ENCODE peak calls at places on chromosome 12, in five cellular contexts. A, I, Y, L and Q are unnamed samples.

GRCh38 chr12:104154286-104154685 is 16.3 kb upstream of the NFYB start:
- DNase-seq in A (no peak), Y (peak; percentile 10), I (no peak), L (no peak), Q (no peak)

GRCh38 chr12:52149651-52150241 is 42.1 kb downstream of the KRT80 start:
- DNase-seq in Y (no peak), I (no peak), L (peak; percentile 69), A (no peak), Q (no peak)

GRCh38 chr12:106954462-106955376 is 988 bp upstream of the TMEM263 start:
- DNase-seq in I (peak; percentile 0), L (no peak), Y (no peak), A (peak; percentile 42), Q (no peak)

GRCh38 chr12:131755305-131756113 is 44.6 kb downstream of the SFSWAP start:
- DNase-seq in I (no peak), A (peak; percentile 34), Y (no peak), L (peak; percentile 41), Q (no peak)

GRCh38 chr12:74076918-74077317 is 460.7 kb upstream of the ATXN7L3B start:
- DNase-seq in I (no peak), A (no peak), L (no peak), Y (no peak), Q (no peak)

GRCh38 chr12:108194585-108194984 is 65.5 kb downstream of the WSCD2 start:
- DNase-seq in A (no peak), L (no peak), Y (no peak), I (no peak), Q (no peak)

GRCh38 chr12:122866950-122867607 is 28.8 kb downstream of the VPS37B start:
- DNase-seq in I (no peak), A (no peak), Y (no peak), L (no peak), Q (no peak)

GRCh38 chr12:49334681-49335080 is 2.3 kb downstream of the C1QL4 start:
- DNase-seq in L (no peak), A (no peak), Y (no peak), I (no peak), Q (no peak)

GRCh38 chr12:93783827-93784226 is 106.7 kb downstream of the CRADD start:
- DNase-seq in Y (no peak), A (peak; percentile 28), L (no peak), I (no peak), Q (no peak)

GRCh38 chr12:55629058-55629841 is 7.4 kb upstream of the OR10P1 start:
- DNase-seq in A (no peak), I (no peak), Y (no peak), L (peak; percentile 5), Q (no peak)

GRCh38 chr12:132152411-132152821 is 8.2 kb downstream of the NOC4L start:
- DNase-seq in L (no peak), I (no peak), A (no peak), Y (no peak), Q (no peak)

GRCh38 chr12:27711312-27711682 is 665 bp downstream of the MRPS35 start:
- DNase-seq in A (no peak), I (no peak), L (peak; percentile 21), Y (no peak), Q (no peak)

GRCh38 chr12:96878704-96879103 is 28.4 kb upstream of the NEDD1 start:
- DNase-seq in A (peak; percentile 8), I (no peak), Y (no peak), L (peak; percentile 77), Q (no peak)

GRCh38 chr12:64893961-64894360 is 69.5 kb downstream of the TBC1D30 start:
- DNase-seq in I (no peak), L (peak; percentile 44), Y (no peak), A (peak; percentile 92), Q (peak; percentile 20)

GRCh38 chr12:96986883-96987523 is 79.9 kb downstream of the NEDD1 start:
- DNase-seq in Y (peak; percentile 12), A (peak; percentile 31), L (peak; percentile 45), I (no peak), Q (no peak)

GRCh38 chr12:20628388-20628787 is 66.7 kb upstream of the SLCO1C1 start:
- DNase-seq in I (no peak), Y (no peak), L (no peak), A (no peak), Q (no peak)

GRCh38 chr12:11884661-11885060 is 186.1 kb upstream of the BCL2L14 start:
- DNase-seq in Y (no peak), I (no peak), A (peak; percentile 43), L (no peak), Q (no peak)

GRCh38 chr12:38880288-38880687 is 25.1 kb downstream of the CPNE8 start:
- DNase-seq in A (no peak), I (no peak), L (no peak), Y (no peak), Q (no peak)

GRCh38 chr12:53173085-53173715 is 7.3 kb upstream of the ZNF740 start:
- DNase-seq in L (no peak), A (no peak), Y (no peak), I (no peak), Q (no peak)